ENCODE peak calls at places on chromosomes 3 and 15, in five cellular contexts. One of them, this sample, is unnamed.

GRCh38 chr15:83854950-83855707 is 201.2 kb downstream of the ADAMTSL3 start:
- DNase-seq in IMR-90: peak; percentile 41
- DNase-seq in HepG2: no peak
- DNase-seq in K562: no peak
- DNase-seq in GM12878: no peak
- DNase-seq in this sample: no peak

GRCh38 chr15:85504739-85505676 is 124.6 kb downstream of the AKAP13 start:
- DNase-seq in GM12878: no peak
- DNase-seq in K562: peak; percentile 12
- DNase-seq in HepG2: peak; percentile 53
- DNase-seq in IMR-90: peak; percentile 74
- DNase-seq in this sample: peak; percentile 24

GRCh38 chr15:80403712-80404056 is 498 bp upstream of the ARNT2 start:
- DNase-seq in GM12878: no peak
- DNase-seq in IMR-90: no peak
- DNase-seq in HepG2: no peak
- DNase-seq in K562: no peak
- DNase-seq in this sample: no peak

GRCh38 chr3:184380210-184380626 is 364 bp downstream of the CHRD start:
- DNase-seq in K562: peak; percentile 79
- DNase-seq in GM12878: no peak
- DNase-seq in HepG2: peak; percentile 21
- DNase-seq in IMR-90: no peak
- DNase-seq in this sample: peak; percentile 91

GRCh38 chr15:64110945-64111678 is 15.3 kb downstream of the SNX1 start:
- DNase-seq in K562: no peak
- DNase-seq in HepG2: no peak
- DNase-seq in IMR-90: no peak
- DNase-seq in GM12878: no peak
- DNase-seq in this sample: no peak

GRCh38 chr3:120420855-120421570 is 29.8 kb downstream of the FSTL1 start:
- DNase-seq in GM12878: no peak
- DNase-seq in K562: no peak
- DNase-seq in IMR-90: peak; percentile 75
- DNase-seq in HepG2: no peak
- DNase-seq in this sample: no peak

GRCh38 chr15:74845208-74845568 is 2.2 kb upstream of the ULK3 start:
- DNase-seq in HepG2: no peak
- DNase-seq in K562: no peak
- DNase-seq in IMR-90: no peak
- DNase-seq in GM12878: no peak
- DNase-seq in this sample: no peak

GRCh38 chr3:12149029-12149428 is 9.7 kb downstream of the TIMP4 start:
- DNase-seq in IMR-90: no peak
- DNase-seq in HepG2: no peak
- DNase-seq in GM12878: no peak
- DNase-seq in K562: no peak
- DNase-seq in this sample: peak; percentile 57

GRCh38 chr3:5510300-5510699 is 322.8 kb downstream of the EDEM1 start:
- DNase-seq in GM12878: no peak
- DNase-seq in K562: no peak
- DNase-seq in IMR-90: no peak
- DNase-seq in HepG2: no peak
- DNase-seq in this sample: no peak

GRCh38 chr3:36124118-36124796 is 256.0 kb upstream of the STAC start:
- DNase-seq in HepG2: peak; percentile 38
- DNase-seq in IMR-90: peak; percentile 0
- DNase-seq in K562: no peak
- DNase-seq in GM12878: no peak
- DNase-seq in this sample: peak; percentile 15

GRCh38 chr15:77094397-77095030 is 23.6 kb upstream of the TSPAN3 start:
- DNase-seq in HepG2: no peak
- DNase-seq in GM12878: no peak
- DNase-seq in K562: peak; percentile 38
- DNase-seq in IMR-90: no peak
- DNase-seq in this sample: no peak

GRCh38 chr3:159763466-159764210 is 225.0 kb upstream of the IL12A start:
- DNase-seq in IMR-90: peak; percentile 84
- DNase-seq in K562: peak; percentile 64
- DNase-seq in HepG2: no peak
- DNase-seq in GM12878: no peak
- DNase-seq in this sample: peak; percentile 87
- TF ChIP-seq MXI1 in IMR-90: no peak
- TF ChIP-seq MXI1 in K562: no peak
- TF ChIP-seq MXI1 in HepG2: no peak
- TF ChIP-seq MXI1 in GM12878: no peak
- TF ChIP-seq MXI1 in this sample: peak; percentile 21

GRCh38 chr15:51621917-51622268 is 678 bp downstream of the DMXL2 start:
- DNase-seq in K562: no peak
- DNase-seq in IMR-90: peak; percentile 57
- DNase-seq in HepG2: peak; percentile 7
- DNase-seq in GM12878: no peak
- DNase-seq in this sample: peak; percentile 60
- TF ChIP-seq MXI1 in K562: no peak
- TF ChIP-seq MXI1 in IMR-90: peak; percentile 25
- TF ChIP-seq MXI1 in HepG2: no peak
- TF ChIP-seq MXI1 in GM12878: no peak
- TF ChIP-seq MXI1 in this sample: peak; percentile 48

DNA sequence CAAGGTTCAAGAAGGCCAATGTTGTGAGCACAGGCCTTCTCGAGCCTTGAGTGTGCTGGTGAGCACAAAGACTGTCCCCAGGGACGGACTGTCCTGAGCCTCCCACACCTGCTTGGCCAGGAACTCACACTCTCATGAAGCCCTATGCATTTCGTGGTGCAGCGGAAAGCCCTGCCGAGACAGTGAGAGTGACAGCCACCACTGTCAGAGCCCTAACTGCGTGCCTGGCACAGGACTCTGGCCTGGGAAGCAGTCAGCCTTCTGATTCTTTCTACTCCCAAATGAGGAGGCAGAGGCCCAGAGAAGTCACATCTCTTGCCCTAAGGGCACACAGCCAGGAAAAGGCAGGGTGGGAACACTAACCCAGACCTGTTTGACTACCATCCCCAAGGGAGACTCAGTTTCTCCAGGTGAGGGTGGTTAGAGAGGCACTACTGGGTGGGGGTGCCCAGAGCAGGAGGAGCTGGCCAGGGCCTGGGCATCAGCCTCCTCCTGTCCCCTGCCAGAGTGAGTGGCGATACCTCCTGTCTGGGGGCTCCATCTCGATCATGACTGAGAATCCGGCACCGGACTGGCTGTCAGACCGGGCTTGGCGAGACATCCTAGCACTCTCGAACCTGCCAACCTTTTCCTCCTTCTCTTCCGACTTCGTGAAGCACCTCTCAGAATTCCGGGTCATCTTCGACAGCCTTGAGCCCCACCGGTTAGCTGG is 50.8 kb downstream of the SEMA3G start:
- DNase-seq in IMR-90: no peak
- DNase-seq in K562: no peak
- DNase-seq in GM12878: no peak
- DNase-seq in HepG2: no peak
- DNase-seq in this sample: no peak
- TF ChIP-seq MXI1 in IMR-90: no peak
- TF ChIP-seq MXI1 in K562: no peak
- TF ChIP-seq MXI1 in GM12878: no peak
- TF ChIP-seq MXI1 in HepG2: no peak
- TF ChIP-seq MXI1 in this sample: no peak

DNA sequence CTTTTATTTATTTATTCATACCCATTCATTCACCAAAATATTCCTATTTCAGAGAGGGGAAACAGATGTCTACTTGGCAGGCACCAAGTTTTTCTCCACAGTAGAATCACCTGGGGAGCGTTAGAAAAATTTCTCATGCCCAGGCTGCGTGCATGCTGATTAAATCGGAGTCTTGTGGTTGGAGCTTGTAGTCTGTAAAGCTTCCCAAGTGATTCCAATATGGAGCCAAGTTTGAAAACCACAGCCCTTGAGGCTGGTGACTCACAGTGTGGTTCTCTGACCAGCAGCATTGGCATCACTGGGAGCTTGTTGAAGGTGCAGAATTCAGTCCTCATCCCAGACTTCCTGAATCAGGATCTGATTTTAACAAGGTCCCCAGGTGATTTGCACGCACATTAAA is 49.7 kb downstream of the PDHB start:
- DNase-seq in HepG2: no peak
- DNase-seq in K562: no peak
- DNase-seq in IMR-90: peak; percentile 99
- DNase-seq in GM12878: no peak
- DNase-seq in this sample: no peak
- TF ChIP-seq MXI1 in HepG2: no peak
- TF ChIP-seq MXI1 in K562: no peak
- TF ChIP-seq MXI1 in IMR-90: no peak
- TF ChIP-seq MXI1 in GM12878: no peak
- TF ChIP-seq MXI1 in this sample: no peak

GRCh38 chr15:65305144-65305758 is 774 bp downstream of the RNU5B-1 start:
- DNase-seq in IMR-90: no peak
- DNase-seq in K562: peak; percentile 45
- DNase-seq in GM12878: no peak
- DNase-seq in HepG2: no peak
- DNase-seq in this sample: peak; percentile 27
- TF ChIP-seq MXI1 in IMR-90: no peak
- TF ChIP-seq MXI1 in K562: no peak
- TF ChIP-seq MXI1 in GM12878: peak; percentile 55
- TF ChIP-seq MXI1 in HepG2: no peak
- TF ChIP-seq MXI1 in this sample: no peak

DNA sequence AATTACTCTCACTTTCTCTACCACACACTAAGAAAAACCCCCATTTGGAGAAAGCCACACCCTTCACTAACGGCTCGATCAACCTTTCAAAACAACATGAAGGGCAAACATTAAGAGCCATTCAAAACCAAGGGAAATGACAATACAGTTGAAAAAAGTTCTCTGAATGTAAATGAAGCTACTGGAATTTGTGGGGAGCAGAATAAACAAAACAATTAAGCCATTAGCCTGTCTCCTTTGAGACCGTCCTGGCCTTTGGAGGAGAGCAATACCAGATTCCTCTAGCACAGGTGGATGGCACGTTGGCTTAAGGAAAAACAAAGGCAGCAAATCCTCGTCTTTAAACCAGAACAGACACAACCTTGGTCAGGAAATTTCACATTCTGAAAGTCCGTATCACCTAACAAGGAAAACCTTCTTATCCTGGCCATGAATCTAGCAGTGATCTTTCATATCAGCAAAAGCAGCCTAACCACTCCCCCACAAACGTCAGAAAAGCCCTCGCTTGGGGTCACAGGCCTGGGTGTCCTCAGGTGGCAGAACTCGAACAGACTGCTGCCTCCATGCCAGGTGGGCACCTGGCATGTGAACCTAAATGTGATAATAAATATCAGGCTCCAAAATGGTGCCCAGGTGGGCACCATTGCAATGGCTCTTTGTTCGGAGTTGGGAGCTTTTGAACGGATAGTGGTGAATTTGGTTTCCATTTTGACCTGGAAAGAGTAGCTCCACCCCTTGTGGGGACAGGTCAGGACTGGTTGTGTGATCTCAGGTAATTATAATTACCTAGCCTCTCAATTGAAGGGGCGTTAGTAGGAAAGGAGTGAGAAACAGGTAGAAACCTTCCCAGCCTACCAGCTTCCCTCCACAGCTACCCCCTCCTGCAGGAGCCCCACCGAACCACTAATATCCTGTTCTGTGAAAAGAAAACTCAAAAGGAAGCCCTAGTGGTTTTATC is 18.4 kb downstream of the MYO1E start:
- DNase-seq in GM12878: no peak
- DNase-seq in IMR-90: no peak
- DNase-seq in HepG2: no peak
- DNase-seq in K562: no peak
- DNase-seq in this sample: no peak
- TF ChIP-seq MXI1 in GM12878: no peak
- TF ChIP-seq MXI1 in IMR-90: no peak
- TF ChIP-seq MXI1 in HepG2: no peak
- TF ChIP-seq MXI1 in K562: no peak
- TF ChIP-seq MXI1 in this sample: no peak

GRCh38 chr3:157533298-157533870 is 30.2 kb upstream of the VEPH1 start:
- DNase-seq in GM12878: no peak
- DNase-seq in IMR-90: peak; percentile 94
- DNase-seq in HepG2: no peak
- DNase-seq in K562: peak; percentile 14
- DNase-seq in this sample: no peak
- TF ChIP-seq MXI1 in GM12878: no peak
- TF ChIP-seq MXI1 in IMR-90: peak; percentile 66
- TF ChIP-seq MXI1 in HepG2: no peak
- TF ChIP-seq MXI1 in K562: no peak
- TF ChIP-seq MXI1 in this sample: no peak

This sample was measured in SK-N-SH.